ENCODE peak calls at places on chromosome 9, in four cellular contexts. D is K562, X is HCT116, J is HepG2. Q is an unnamed sample. For H3K27me3, the result is how much of the 10 kb centered on the place peaks cover.

GRCh38 chr9:6506571-6506970 is 93.6 kb downstream of the UHRF2 start:
- DNase-seq in D (no peak), X (no peak), J (no peak), Q (no peak)

GRCh38 chr9:129392093-129392541 is 214.1 kb upstream of the IER5L start:
- DNase-seq in D (no peak), X (no peak), J (no peak), Q (no peak)

GRCh38 chr9:131636593-131636992 is 91.3 kb downstream of the PRRT1B start:
- DNase-seq in D (peak), X (no peak), J (no peak), Q (no peak)

GRCh38 chr9:124771867-124772621 is 933 bp upstream of the NR6A1 start:
- DNase-seq in D (peak), X (peak), J (peak), Q (peak)

GRCh38 chr9:77215874-77216273 is 38.5 kb downstream of the VPS13A start:
- DNase-seq in D (no peak), X (no peak), J (peak), Q (no peak)

GRCh38 chr9:137482094-137482781 is 23.1 kb upstream of the NSMF start:
- DNase-seq in D (peak), X (no peak), J (peak), Q (no peak)

GRCh38 chr9:70475211-70475610 is 60.8 kb upstream of the KLF9 start:
- DNase-seq in D (no peak), X (no peak), J (no peak), Q (no peak)

GRCh38 chr9:112065781-112066606 is 109.1 kb downstream of the SUSD1 start:
- DNase-seq in D (no peak), X (peak), J (no peak), Q (no peak)

GRCh38 chr9:124809211-124809610 is 32.3 kb downstream of the OLFML2A start:
- DNase-seq in D (no peak), X (no peak), J (peak), Q (no peak)

GRCh38 chr9:121839726-121840500 is 188.5 kb downstream of the DAB2IP start:
- DNase-seq in D (no peak), X (no peak), J (no peak), Q (no peak)

GRCh38 chr9:117744390-117744789 is 40.2 kb downstream of the TLR4 start:
- DNase-seq in D (no peak), X (no peak), J (no peak), Q (no peak)

GRCh38 chr9:114240647-114241558 is 82.0 kb upstream of the ORM1 start:
- DNase-seq in D (no peak), X (no peak), J (no peak), Q (no peak)

GRCh38 chr9:95935861-95936578 is 60.5 kb downstream of the ERCC6L2 start:
- DNase-seq in D (no peak), X (no peak), J (no peak), Q (no peak)

GRCh38 chr9:592733-593132 is 248.8 kb upstream of the DMRT1 start:
- DNase-seq in D (no peak), X (no peak), J (no peak), Q (no peak)

GRCh38 chr9:132169672-132170392 is 8.0 kb downstream of the NTNG2 start:
- DNase-seq in D (peak), X (peak), J (peak), Q (no peak)

GRCh38 chr9:840343-840742 is 1.2 kb upstream of the DMRT1 start:
- DNase-seq in D (no peak), X (no peak), J (no peak), Q (no peak)

GRCh38 chr9:26458054-26458453 is 434.5 kb downstream of the CAAP1 start:
- DNase-seq in D (no peak), X (no peak), J (no peak), Q (no peak)

GRCh38 chr9:35611230-35611797 is 6.3 kb downstream of the TESK1 start:
- DNase-seq in D (peak), X (peak), J (peak), Q (peak)

GRCh38 chr9:22813520-22813919 is 366.9 kb downstream of the DMRTA1 start:
- DNase-seq in D (no peak), X (no peak), J (peak), Q (no peak)

GRCh38 chr9:91711755-91712591 is 238.1 kb downstream of the ROR2 start:
- DNase-seq in D (no peak), X (no peak), J (no peak), Q (no peak)

GRCh38 chr9:127918201-127919107 is 1.6 kb upstream of the ST6GALNAC4 start:
- DNase-seq in D (peak), X (no peak), J (no peak), Q (no peak)

GRCh38 chr9:35649431-35650340 is 1.0 kb downstream of the SIT1 start:
- DNase-seq in D (peak), X (no peak), J (no peak), Q (no peak)

GRCh38 chr9:99356512-99356971 is 134.5 kb downstream of the SEC61B start:
- DNase-seq in D (no peak), X (no peak), J (no peak), Q (no peak)

DNA sequence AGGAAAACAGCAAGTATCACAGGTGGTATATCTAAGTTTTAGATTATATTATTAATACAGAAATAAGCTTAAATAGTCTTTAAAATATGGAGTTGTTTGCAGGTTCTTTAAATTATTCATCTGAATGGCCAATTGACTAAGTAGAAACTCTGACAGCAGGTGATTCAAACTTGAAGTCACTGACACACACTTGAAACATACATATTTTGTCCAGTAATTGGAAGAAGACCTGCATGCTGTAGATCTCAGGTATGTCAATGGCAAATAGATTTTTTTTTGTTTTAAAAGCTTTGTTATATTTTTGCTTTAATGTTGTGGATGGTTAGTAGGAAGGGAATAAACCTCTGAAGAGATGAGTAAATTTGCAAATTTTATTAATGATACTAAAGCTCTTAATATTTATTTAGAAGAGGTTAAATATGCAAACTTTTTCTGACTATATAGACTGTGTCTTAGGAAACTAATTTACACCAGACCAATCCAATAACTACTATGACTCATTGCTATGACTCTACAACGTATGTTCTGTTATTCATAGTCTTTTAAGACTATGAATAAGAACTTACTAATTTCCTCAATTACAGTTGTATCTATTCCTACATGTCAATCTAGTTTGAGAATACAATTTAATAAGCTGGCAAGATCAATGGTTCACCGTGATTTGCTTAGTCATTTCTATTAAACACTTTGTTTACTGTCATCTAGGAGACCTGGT is 53.9 kb upstream of the RORB start:
- DNase-seq in D (no peak), X (no peak), J (no peak), Q (no peak)
- H3K27me3 ChIP-seq in D (under half), X (under half), J (under half), Q (under half)

DNA sequence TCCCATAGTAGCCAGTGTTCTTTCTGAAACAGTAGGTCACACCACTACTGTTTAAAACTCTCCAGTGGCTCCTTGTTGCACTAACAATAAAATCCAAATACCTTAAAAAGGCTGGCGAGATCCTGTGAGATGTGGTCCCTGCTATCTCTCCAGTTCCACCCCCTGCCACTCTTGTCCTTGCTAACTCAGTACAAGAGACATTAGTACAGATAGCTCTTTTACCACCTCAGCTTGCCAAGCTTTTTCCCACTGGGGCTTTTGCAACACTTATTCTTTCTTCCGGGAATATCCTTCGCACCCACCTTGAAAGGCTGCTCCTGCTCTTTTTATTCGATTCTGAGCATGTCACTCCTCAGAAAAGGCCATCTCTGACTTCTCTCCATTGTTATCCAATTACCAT is 14.9 kb downstream of the NIPSNAP3B start:
- DNase-seq in D (no peak), X (no peak), J (no peak), Q (no peak)
- TF ChIP-seq TCF7L2 in D (no peak), X (no peak), J (no peak), Q (no peak)

GRCh38 chr9:100511205-100511604 is 38.3 kb downstream of the TMEFF1 start:
- DNase-seq in D (no peak), X (no peak), J (no peak), Q (no peak)

GRCh38 chr9:100521282-100521681 is 48.3 kb downstream of the TMEFF1 start:
- DNase-seq in D (no peak), X (no peak), J (no peak), Q (no peak)

DNA sequence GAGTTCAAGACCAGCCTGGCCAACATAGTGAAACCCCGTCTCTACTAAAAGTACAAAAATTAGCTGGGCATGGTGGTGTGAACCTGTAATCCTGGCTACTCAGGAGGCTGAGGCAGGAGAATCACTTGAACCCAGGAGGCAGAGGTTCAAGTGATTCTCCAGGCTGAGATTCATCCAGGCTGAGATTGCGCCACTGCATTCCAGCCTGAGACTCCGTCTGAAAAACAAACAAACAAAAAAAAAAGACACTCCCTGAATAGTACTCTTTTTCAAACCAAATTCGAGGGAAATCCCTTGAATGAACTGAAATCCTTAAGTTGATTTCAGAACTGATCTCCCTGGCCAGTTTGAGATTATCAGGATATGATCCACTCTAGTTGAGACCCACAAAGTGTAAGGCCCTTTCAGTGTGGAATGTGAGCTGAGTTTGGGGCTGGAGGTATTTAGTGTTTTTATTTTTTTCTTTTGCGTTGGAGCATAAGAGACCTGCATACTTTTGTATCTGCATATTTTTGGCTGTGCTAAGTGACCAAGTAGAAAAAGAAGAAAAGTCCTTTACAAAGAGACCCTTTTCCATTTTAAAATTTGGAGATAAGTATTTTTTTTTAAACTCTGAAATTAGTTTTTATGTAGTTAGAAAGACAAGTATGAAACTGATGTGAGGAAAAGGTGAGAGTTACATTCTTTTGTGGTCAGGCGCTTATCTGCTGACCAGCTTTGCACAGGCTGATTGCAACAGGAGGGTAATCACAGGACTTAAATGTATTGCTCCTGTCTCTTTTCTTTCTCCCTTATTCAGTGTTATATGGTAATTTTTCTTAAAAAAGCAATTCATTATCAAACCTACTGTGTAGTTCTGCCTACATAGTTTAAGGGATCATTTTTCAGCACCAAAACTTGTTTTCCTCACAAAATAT is 42.9 kb downstream of the TMEFF1 start:
- DNase-seq in D (no peak), X (no peak), J (no peak), Q (no peak)
- H3K27me3 ChIP-seq in D (under half), X (under half), J (under half), Q (under half)

GRCh38 chr9:115595951-115596742 is 478.2 kb upstream of the TNC start:
- DNase-seq in D (no peak), X (no peak), J (no peak), Q (no peak)
- TF ChIP-seq TCF7L2 in D (no peak), X (no peak), J (no peak), Q (no peak)

GRCh38 chr9:134597957-134598883 is 43.4 kb upstream of the COL5A1 start:
- DNase-seq in D (no peak), X (no peak), J (peak), Q (no peak)
- H3K27me3 ChIP-seq in D (under half), X (under half), J (under half), Q (under half)

Q was measured in Panc1.